ENCODE peak calls at places on chromosomes 11 and 22, in five cellular contexts. One of them, this sample, is unnamed. For H3K27me3, the result is how much of the 10 kb centered on the place peaks cover.

GRCh38 chr11:115066111-115066660 is 387.9 kb downstream of the NXPE2 start:
- DNase-seq in endothelial cell of umbilical vein: no peak
- DNase-seq in astrocyte: peak
- DNase-seq in fibroblast of lung: no peak
- DNase-seq in PC-9: no peak
- DNase-seq in this sample: no peak

GRCh38 chr11:112302226-112302868 is 41.7 kb upstream of the PLET1 start:
- DNase-seq in endothelial cell of umbilical vein: peak
- DNase-seq in fibroblast of lung: peak
- DNase-seq in PC-9: no peak
- DNase-seq in astrocyte: no peak
- DNase-seq in this sample: peak

GRCh38 chr22:21047035-21047661 is 1.4 kb downstream of the LRRC74B start:
- DNase-seq in astrocyte: no peak
- DNase-seq in PC-9: no peak
- DNase-seq in fibroblast of lung: no peak
- DNase-seq in endothelial cell of umbilical vein: no peak
- DNase-seq in this sample: no peak

GRCh38 chr11:65417702-65418430 is 4.7 kb upstream of the NEAT1 start:
- DNase-seq in PC-9: peak
- DNase-seq in fibroblast of lung: peak
- DNase-seq in endothelial cell of umbilical vein: peak
- DNase-seq in astrocyte: no peak
- DNase-seq in this sample: peak

GRCh38 chr11:17164361-17165246 is 43.2 kb downstream of the PIK3C2A start:
- DNase-seq in endothelial cell of umbilical vein: peak
- DNase-seq in fibroblast of lung: peak
- DNase-seq in astrocyte: no peak
- DNase-seq in PC-9: peak
- DNase-seq in this sample: no peak

GRCh38 chr11:59556115-59556882 is 45.0 kb downstream of the OR4D9 start:
- DNase-seq in astrocyte: peak
- DNase-seq in PC-9: peak
- DNase-seq in endothelial cell of umbilical vein: peak
- DNase-seq in fibroblast of lung: peak
- DNase-seq in this sample: peak

GRCh38 chr11:65121447-65121864 is 478 bp downstream of the FAU start:
- DNase-seq in endothelial cell of umbilical vein: no peak
- DNase-seq in PC-9: no peak
- DNase-seq in fibroblast of lung: no peak
- DNase-seq in astrocyte: no peak
- DNase-seq in this sample: peak

GRCh38 chr22:39233736-39234120 is 11.1 kb downstream of the PDGFB start:
- DNase-seq in PC-9: no peak
- DNase-seq in fibroblast of lung: no peak
- DNase-seq in endothelial cell of umbilical vein: no peak
- DNase-seq in astrocyte: no peak
- DNase-seq in this sample: no peak

GRCh38 chr22:22773979-22774738 is 113.5 kb upstream of the IGLL5 start:
- DNase-seq in fibroblast of lung: no peak
- DNase-seq in astrocyte: no peak
- DNase-seq in PC-9: no peak
- DNase-seq in endothelial cell of umbilical vein: no peak
- DNase-seq in this sample: no peak

GRCh38 chr11:128480066-128480465 is 107.3 kb downstream of the ETS1 start:
- DNase-seq in fibroblast of lung: no peak
- DNase-seq in endothelial cell of umbilical vein: no peak
- DNase-seq in PC-9: no peak
- DNase-seq in astrocyte: no peak
- DNase-seq in this sample: no peak

GRCh38 chr22:42994917-42995562 is 19.9 kb downstream of the PACSIN2 start:
- DNase-seq in astrocyte: peak
- DNase-seq in endothelial cell of umbilical vein: peak
- DNase-seq in PC-9: peak
- DNase-seq in fibroblast of lung: peak
- DNase-seq in this sample: peak

GRCh38 chr22:19149047-19149883 is 827 bp downstream of the GSC2 start:
- DNase-seq in endothelial cell of umbilical vein: no peak
- DNase-seq in fibroblast of lung: no peak
- DNase-seq in PC-9: no peak
- DNase-seq in astrocyte: no peak
- DNase-seq in this sample: peak

GRCh38 chr11:119061256-119061655 is 4.3 kb upstream of the HYOU1 start:
- DNase-seq in PC-9: no peak
- DNase-seq in fibroblast of lung: no peak
- DNase-seq in astrocyte: no peak
- DNase-seq in endothelial cell of umbilical vein: no peak
- DNase-seq in this sample: no peak

GRCh38 chr11:36109850-36110606 is 166.2 kb downstream of the LDLRAD3 start:
- DNase-seq in astrocyte: peak
- DNase-seq in PC-9: no peak
- DNase-seq in fibroblast of lung: no peak
- DNase-seq in endothelial cell of umbilical vein: no peak
- DNase-seq in this sample: no peak

GRCh38 chr11:132463941-132464340 is 1068.4 kb downstream of the OPCML start:
- DNase-seq in fibroblast of lung: peak
- DNase-seq in PC-9: no peak
- DNase-seq in endothelial cell of umbilical vein: no peak
- DNase-seq in astrocyte: no peak
- DNase-seq in this sample: peak

GRCh38 chr11:93519179-93519578 is 24.0 kb downstream of the SMCO4 start:
- DNase-seq in PC-9: no peak
- DNase-seq in fibroblast of lung: no peak
- DNase-seq in astrocyte: no peak
- DNase-seq in endothelial cell of umbilical vein: no peak
- DNase-seq in this sample: no peak

GRCh38 chr11:80320765-80321164 is 879.9 kb upstream of the TENM4 start:
- DNase-seq in PC-9: no peak
- DNase-seq in astrocyte: no peak
- DNase-seq in fibroblast of lung: peak
- DNase-seq in endothelial cell of umbilical vein: no peak
- DNase-seq in this sample: no peak

GRCh38 chr11:46388619-46389449 is 2.7 kb downstream of the CHRM4 start:
- DNase-seq in PC-9: no peak
- DNase-seq in endothelial cell of umbilical vein: no peak
- DNase-seq in astrocyte: no peak
- DNase-seq in fibroblast of lung: no peak
- DNase-seq in this sample: no peak
- H3K27me3 ChIP-seq in PC-9: under half
- H3K27me3 ChIP-seq in endothelial cell of umbilical vein: under half
- H3K27me3 ChIP-seq in astrocyte: under half
- H3K27me3 ChIP-seq in fibroblast of lung: under half
- H3K27me3 ChIP-seq in this sample: under half

DNA sequence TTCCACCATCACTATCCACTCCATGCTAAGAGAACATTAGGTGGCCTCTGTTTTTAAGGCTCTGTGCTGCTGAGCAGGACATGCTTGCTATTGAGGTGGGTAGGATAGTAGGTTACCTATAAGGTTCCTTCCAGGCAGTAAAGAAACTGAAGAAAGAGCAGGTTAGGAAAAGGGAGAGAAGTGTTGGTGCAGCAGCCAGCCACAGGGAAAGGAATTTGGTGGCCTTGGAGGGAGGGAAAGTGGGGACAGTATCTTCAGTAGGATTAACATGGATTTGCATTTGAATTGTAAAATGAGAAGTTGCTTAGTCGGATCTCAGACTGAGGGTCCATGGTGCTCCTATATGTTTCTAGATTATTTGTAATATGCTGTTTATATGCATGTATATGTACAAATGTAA is 49.2 kb upstream of the OLFML1 start:
- DNase-seq in fibroblast of lung: no peak
- DNase-seq in PC-9: no peak
- DNase-seq in endothelial cell of umbilical vein: no peak
- DNase-seq in astrocyte: no peak
- DNase-seq in this sample: no peak
- H2AFZ ChIP-seq in fibroblast of lung: no peak
- H2AFZ ChIP-seq in PC-9: no peak
- H2AFZ ChIP-seq in endothelial cell of umbilical vein: no peak
- H2AFZ ChIP-seq in astrocyte: no peak
- H2AFZ ChIP-seq in this sample: no peak

GRCh38 chr11:3163241-3163981 is 1.7 kb downstream of the OSBPL5 start:
- DNase-seq in endothelial cell of umbilical vein: no peak
- DNase-seq in PC-9: no peak
- DNase-seq in astrocyte: no peak
- DNase-seq in fibroblast of lung: no peak
- DNase-seq in this sample: peak

GRCh38 chr11:3164540-3165151 is 464 bp downstream of the OSBPL5 start:
- DNase-seq in fibroblast of lung: no peak
- DNase-seq in endothelial cell of umbilical vein: peak
- DNase-seq in astrocyte: no peak
- DNase-seq in PC-9: no peak
- DNase-seq in this sample: no peak

GRCh38 chr11:3165152-3165705 is at the start of gene OSBPL5:
- DNase-seq in endothelial cell of umbilical vein: peak
- DNase-seq in PC-9: peak
- DNase-seq in astrocyte: peak
- DNase-seq in fibroblast of lung: peak
- DNase-seq in this sample: peak

GRCh38 chr11:3162410-3163240 is 2.5 kb downstream of the OSBPL5 start:
- DNase-seq in fibroblast of lung: no peak
- DNase-seq in endothelial cell of umbilical vein: no peak
- DNase-seq in PC-9: no peak
- DNase-seq in astrocyte: no peak
- DNase-seq in this sample: no peak

DNA sequence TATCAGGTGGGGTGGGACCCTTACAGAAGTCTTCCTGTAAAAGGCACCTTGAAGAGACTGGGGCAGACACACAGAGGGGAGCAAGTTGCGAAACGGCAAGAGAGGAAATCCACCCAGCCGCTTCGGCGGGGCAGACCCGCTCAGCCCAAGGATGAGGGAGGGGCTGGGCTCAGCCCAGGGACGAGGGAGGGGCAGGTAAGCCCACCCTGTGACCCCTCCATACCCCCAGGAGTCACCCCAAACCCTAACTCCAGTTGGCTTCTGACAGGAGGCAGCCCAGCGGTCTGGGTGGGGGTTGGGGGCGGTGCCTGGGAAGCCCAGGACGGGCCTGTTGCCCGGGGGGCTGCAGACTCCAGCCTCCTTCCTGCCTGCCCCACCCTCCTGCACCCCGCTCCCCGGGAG is 971 bp downstream of the OSBPL5 start:
- DNase-seq in fibroblast of lung: no peak
- DNase-seq in endothelial cell of umbilical vein: no peak
- DNase-seq in astrocyte: no peak
- DNase-seq in PC-9: no peak
- DNase-seq in this sample: peak
- H3K27me3 ChIP-seq in fibroblast of lung: under half
- H3K27me3 ChIP-seq in endothelial cell of umbilical vein: under half
- H3K27me3 ChIP-seq in astrocyte: under half
- H3K27me3 ChIP-seq in PC-9: under half
- H3K27me3 ChIP-seq in this sample: under half

GRCh38 chr22:49959782-49960158 is 802 bp upstream of the PIM3 start:
- DNase-seq in fibroblast of lung: no peak
- DNase-seq in PC-9: no peak
- DNase-seq in astrocyte: no peak
- DNase-seq in endothelial cell of umbilical vein: no peak
- DNase-seq in this sample: peak
- H2AFZ ChIP-seq in fibroblast of lung: peak
- H2AFZ ChIP-seq in PC-9: peak
- H2AFZ ChIP-seq in astrocyte: peak
- H2AFZ ChIP-seq in endothelial cell of umbilical vein: peak
- H2AFZ ChIP-seq in this sample: peak

GRCh38 chr11:1581976-1582375 is 3.1 kb downstream of the KRTAP5-1 start:
- DNase-seq in endothelial cell of umbilical vein: no peak
- DNase-seq in astrocyte: no peak
- DNase-seq in PC-9: no peak
- DNase-seq in fibroblast of lung: no peak
- DNase-seq in this sample: no peak
- H3K27me3 ChIP-seq in endothelial cell of umbilical vein: under half
- H3K27me3 ChIP-seq in astrocyte: under half
- H3K27me3 ChIP-seq in PC-9: under half
- H3K27me3 ChIP-seq in fibroblast of lung: under half
- H3K27me3 ChIP-seq in this sample: under half

DNA sequence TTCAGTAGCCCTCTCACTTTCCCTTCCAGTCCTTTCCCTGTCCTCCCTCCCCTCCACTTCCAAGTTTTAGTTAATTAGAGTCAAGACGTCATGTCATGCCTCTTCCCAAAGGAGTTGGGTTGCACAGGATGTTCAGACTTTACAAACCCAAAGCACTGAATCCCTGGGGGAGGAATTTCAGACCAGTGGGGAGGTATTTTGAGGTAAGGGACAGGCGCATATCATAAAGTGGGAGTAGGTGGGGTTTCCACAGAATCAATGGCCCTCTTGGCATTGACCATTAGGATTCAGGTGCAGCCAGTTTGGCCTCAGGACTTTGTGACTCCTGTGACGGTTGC is 733 bp upstream of the ACP2 start:
- DNase-seq in fibroblast of lung: no peak
- DNase-seq in endothelial cell of umbilical vein: no peak
- DNase-seq in PC-9: no peak
- DNase-seq in astrocyte: no peak
- DNase-seq in this sample: no peak
- H2AFZ ChIP-seq in fibroblast of lung: peak
- H2AFZ ChIP-seq in endothelial cell of umbilical vein: peak
- H2AFZ ChIP-seq in PC-9: peak
- H2AFZ ChIP-seq in astrocyte: peak
- H2AFZ ChIP-seq in this sample: peak

This sample was measured in GM23248.